ENCODE peak calls at places on chromosomes 7 and 10, in five cellular contexts. L is foreskin fibroblast; D is T47D; X is SK-MEL-5; G is activated naive CD4-positive, alpha-beta T cell treated with anti-CD3 and anti-CD28 coated beads for 36 hours. P is an unnamed sample.

GRCh38 chr10:118031351-118032075 is 15.2 kb downstream of the RAB11FIP2 start:
- DNase-seq in L (no peak), D (no peak), X (no peak), G (no peak), P (no peak)

GRCh38 chr7:24891173-24891787 is 88.7 kb downstream of the OSBPL3 start:
- DNase-seq in L (no peak), D (no peak), X (no peak), G (no peak), P (no peak)

GRCh38 chr7:37047260-37047659 is 323.0 kb upstream of the AOAH start:
- DNase-seq in L (no peak), D (no peak), X (no peak), G (no peak), P (no peak)

GRCh38 chr10:89646833-89647570 is 2.0 kb upstream of the PANK1 start:
- DNase-seq in L (peak; percentile 36), D (no peak), X (no peak), G (no peak), P (no peak)

GRCh38 chr7:44498230-44498954 is 7.9 kb upstream of the NUDCD3 start:
- DNase-seq in L (peak; percentile 12), D (no peak), X (no peak), G (no peak), P (no peak)

GRCh38 chr10:4812952-4813351 is 13.1 kb upstream of the AKR1E2 start:
- DNase-seq in L (peak; percentile 86), D (no peak), X (peak; percentile 75), G (no peak), P (no peak)

GRCh38 chr10:533186-533585 is 156.3 kb downstream of the DIP2C start:
- DNase-seq in L (no peak), D (no peak), X (no peak), G (no peak), P (no peak)

GRCh38 chr7:98934267-98934666 is 55.9 kb downstream of the TRRAP start:
- DNase-seq in L (no peak), D (no peak), X (no peak), G (no peak), P (no peak)

GRCh38 chr10:111077715-111078504 is 1.1 kb downstream of the ADRA2A start:
- DNase-seq in L (peak; percentile 28), D (peak; percentile 60), X (no peak), G (peak; percentile 9), P (no peak)

GRCh38 chr7:144717720-144718119 is 118.1 kb downstream of the TPK1 start:
- DNase-seq in L (no peak), D (no peak), X (no peak), G (no peak), P (no peak)

GRCh38 chr7:130154501-130155317 is 50.5 kb downstream of the TMEM209 start:
- DNase-seq in L (peak; percentile 43), D (no peak), X (peak; percentile 17), G (no peak), P (no peak)

GRCh38 chr7:25369794-25370193 is 141.5 kb upstream of the NPVF start:
- DNase-seq in L (no peak), D (no peak), X (no peak), G (no peak), P (no peak)

GRCh38 chr7:34123316-34123715 is 218.0 kb downstream of the BMPER start:
- DNase-seq in L (no peak), D (no peak), X (no peak), G (no peak), P (no peak)

GRCh38 chr10:43372751-43373445 is 1.5 kb downstream of the FXYD4 start:
- DNase-seq in L (no peak), D (no peak), X (no peak), G (no peak), P (no peak)

P was measured in central memory CD4-positive, alpha-beta T cell.